ENCODE peak calls at places on chromosome 22, in four cellular contexts. One of them, this sample, is unnamed.

GRCh38 chr22:42473484-42474193 is 41.4 kb upstream of the NFAM1 start:
- DNase-seq in WTC11: no peak
- DNase-seq in K562: peak
- DNase-seq in HepG2: peak
- DNase-seq in this sample: peak

GRCh38 chr22:17222503-17222902 is 3.3 kb upstream of the ADA2 start:
- DNase-seq in WTC11: no peak
- DNase-seq in K562: no peak
- DNase-seq in HepG2: no peak
- DNase-seq in this sample: no peak

GRCh38 chr22:23060612-23061400 is 9.5 kb upstream of the GNAZ start:
- DNase-seq in WTC11: peak
- DNase-seq in K562: no peak
- DNase-seq in HepG2: no peak
- DNase-seq in this sample: no peak

GRCh38 chr22:28799125-28799833 is 1.1 kb downstream of the XBP1 start:
- DNase-seq in WTC11: no peak
- DNase-seq in K562: peak
- DNase-seq in HepG2: peak
- DNase-seq in this sample: peak

GRCh38 chr22:21754523-21755128 is 19.0 kb upstream of the YPEL1 start:
- DNase-seq in WTC11: no peak
- DNase-seq in K562: peak
- DNase-seq in HepG2: no peak
- DNase-seq in this sample: no peak

GRCh38 chr22:32985899-32986772 is 72.0 kb downstream of the SYN3 start:
- DNase-seq in WTC11: peak
- DNase-seq in K562: peak
- DNase-seq in HepG2: peak
- DNase-seq in this sample: peak

GRCh38 chr22:23837496-23837859 is 1.3 kb downstream of the DERL3 start:
- DNase-seq in WTC11: no peak
- DNase-seq in K562: no peak
- DNase-seq in HepG2: no peak
- DNase-seq in this sample: no peak

GRCh38 chr22:17777005-17777716 is 2.9 kb upstream of the BID start:
- DNase-seq in WTC11: no peak
- DNase-seq in K562: peak
- DNase-seq in HepG2: peak
- DNase-seq in this sample: no peak

GRCh38 chr22:23709107-23709506 is 18.3 kb downstream of the RGL4 start:
- DNase-seq in WTC11: no peak
- DNase-seq in K562: no peak
- DNase-seq in HepG2: no peak
- DNase-seq in this sample: no peak

GRCh38 chr22:26289486-26290250 is 120.4 kb downstream of the SEZ6L start:
- DNase-seq in WTC11: no peak
- DNase-seq in K562: no peak
- DNase-seq in HepG2: no peak
- DNase-seq in this sample: no peak

GRCh38 chr22:22130956-22131355 is 113.6 kb upstream of the VPREB1 start:
- DNase-seq in WTC11: no peak
- DNase-seq in K562: no peak
- DNase-seq in HepG2: no peak
- DNase-seq in this sample: no peak

GRCh38 chr22:41535244-41535643 is 9.0 kb downstream of the POLR3H start:
- DNase-seq in WTC11: peak
- DNase-seq in K562: no peak
- DNase-seq in HepG2: peak
- DNase-seq in this sample: peak

GRCh38 chr22:40808018-40808841 is 10.9 kb downstream of the SLC25A17 start:
- DNase-seq in WTC11: no peak
- DNase-seq in K562: no peak
- DNase-seq in HepG2: no peak
- DNase-seq in this sample: no peak

GRCh38 chr22:27223317-27224177 is 566.2 kb downstream of the MIAT start:
- DNase-seq in WTC11: no peak
- DNase-seq in K562: no peak
- DNase-seq in HepG2: no peak
- DNase-seq in this sample: peak

GRCh38 chr22:32475428-32476010 is 908 bp downstream of the FBXO7 start:
- DNase-seq in WTC11: no peak
- DNase-seq in K562: no peak
- DNase-seq in HepG2: no peak
- DNase-seq in this sample: no peak

GRCh38 chr22:24707477-24707816 is 67.1 kb downstream of the PIWIL3 start:
- DNase-seq in WTC11: no peak
- DNase-seq in K562: no peak
- DNase-seq in HepG2: no peak
- DNase-seq in this sample: no peak

GRCh38 chr22:47029244-47030001 is 267.0 kb downstream of the TBC1D22A start:
- DNase-seq in WTC11: no peak
- DNase-seq in K562: no peak
- DNase-seq in HepG2: no peak
- DNase-seq in this sample: no peak

GRCh38 chr22:24894998-24895397 is 51.5 kb downstream of the LHFPL7 start:
- DNase-seq in WTC11: peak
- DNase-seq in K562: no peak
- DNase-seq in HepG2: peak
- DNase-seq in this sample: peak

GRCh38 chr22:24305260-24305692 is 34.6 kb downstream of the SPECC1L start:
- DNase-seq in WTC11: no peak
- DNase-seq in K562: no peak
- DNase-seq in HepG2: no peak
- DNase-seq in this sample: no peak

GRCh38 chr22:21030621-21031544 is 1.5 kb downstream of the SLC7A4 start:
- DNase-seq in WTC11: no peak
- DNase-seq in K562: no peak
- DNase-seq in HepG2: no peak
- DNase-seq in this sample: no peak

GRCh38 chr22:20039683-20040325 is 18.9 kb downstream of the TANGO2 start:
- DNase-seq in WTC11: no peak
- DNase-seq in K562: no peak
- DNase-seq in HepG2: no peak
- DNase-seq in this sample: no peak

GRCh38 chr22:17149073-17149815 is 9.8 kb downstream of the HDHD5 start:
- DNase-seq in WTC11: no peak
- DNase-seq in K562: no peak
- DNase-seq in HepG2: no peak
- DNase-seq in this sample: no peak

GRCh38 chr22:22196018-22196533 is 48.5 kb upstream of the VPREB1 start:
- DNase-seq in WTC11: no peak
- DNase-seq in K562: no peak
- DNase-seq in HepG2: no peak
- DNase-seq in this sample: no peak

GRCh38 chr22:35397095-35397904 is 2.6 kb upstream of the MCM5 start:
- DNase-seq in WTC11: no peak
- DNase-seq in K562: no peak
- DNase-seq in HepG2: peak
- DNase-seq in this sample: peak

GRCh38 chr22:40479887-40480538 is 109.6 kb downstream of the SGSM3 start:
- DNase-seq in WTC11: no peak
- DNase-seq in K562: no peak
- DNase-seq in HepG2: no peak
- DNase-seq in this sample: no peak

GRCh38 chr22:24803064-24803542 is 2.9 kb upstream of the SGSM1 start:
- DNase-seq in WTC11: peak
- DNase-seq in K562: peak
- DNase-seq in HepG2: peak
- DNase-seq in this sample: peak

GRCh38 chr22:23233084-23233501 is 52.8 kb downstream of the BCR start:
- DNase-seq in WTC11: no peak
- DNase-seq in K562: peak
- DNase-seq in HepG2: no peak
- DNase-seq in this sample: no peak

DNA sequence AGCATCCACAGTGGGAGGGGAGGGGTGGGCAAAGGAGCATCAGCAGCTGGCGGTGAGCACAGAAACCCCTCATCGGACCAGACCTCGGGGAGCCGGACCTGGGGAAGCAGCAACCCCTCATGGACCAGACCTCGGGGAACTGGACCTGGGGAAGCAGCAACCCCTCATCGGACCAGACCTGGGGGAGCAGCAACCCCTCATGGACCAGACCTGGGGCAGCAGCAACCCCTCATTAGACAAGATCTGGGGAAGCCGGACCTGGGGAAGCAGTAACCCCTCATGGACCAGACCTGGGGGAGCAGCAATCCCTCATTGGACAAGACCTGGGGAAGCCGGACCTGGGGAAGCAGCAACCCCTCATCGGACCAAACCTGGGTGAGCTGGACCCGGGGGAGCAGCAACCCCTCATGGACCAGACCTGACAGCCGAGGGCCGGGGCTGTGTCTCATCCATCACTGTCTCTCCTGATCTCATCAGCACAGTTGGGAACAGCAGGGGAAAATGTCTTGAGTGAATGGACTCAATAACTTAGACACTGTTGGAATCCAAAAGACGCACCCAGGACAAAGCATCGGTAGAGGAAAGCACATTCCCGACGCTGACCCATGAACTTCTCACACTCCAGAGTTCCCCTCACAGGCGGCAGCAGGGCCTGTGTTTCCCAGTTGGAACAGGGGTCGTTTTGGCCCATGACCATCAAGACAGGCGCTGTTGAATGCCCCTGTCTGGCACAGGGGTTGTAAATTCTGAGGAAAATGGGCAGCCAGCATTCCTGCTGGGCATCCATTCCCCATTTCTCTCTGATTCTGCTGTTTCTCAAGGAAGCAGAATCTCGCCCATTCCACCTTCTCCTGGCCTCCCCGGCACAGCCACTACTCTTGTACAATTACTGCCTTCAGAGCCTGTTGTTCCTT is 1494.6 kb downstream of the TBC1D22A start:
- DNase-seq in WTC11: no peak
- DNase-seq in K562: no peak
- DNase-seq in HepG2: no peak
- DNase-seq in this sample: no peak
- TF ChIP-seq HMGXB4 in WTC11: no peak
- TF ChIP-seq HMGXB4 in K562: no peak
- TF ChIP-seq HMGXB4 in HepG2: no peak
- TF ChIP-seq HMGXB4 in this sample: no peak

GRCh38 chr22:49350441-49351121 is 477.1 kb downstream of the BRD1 start:
- DNase-seq in WTC11: peak
- DNase-seq in K562: no peak
- DNase-seq in HepG2: no peak
- DNase-seq in this sample: no peak
- TF ChIP-seq HMGXB4 in WTC11: no peak
- TF ChIP-seq HMGXB4 in K562: no peak
- TF ChIP-seq HMGXB4 in HepG2: no peak
- TF ChIP-seq HMGXB4 in this sample: no peak

DNA sequence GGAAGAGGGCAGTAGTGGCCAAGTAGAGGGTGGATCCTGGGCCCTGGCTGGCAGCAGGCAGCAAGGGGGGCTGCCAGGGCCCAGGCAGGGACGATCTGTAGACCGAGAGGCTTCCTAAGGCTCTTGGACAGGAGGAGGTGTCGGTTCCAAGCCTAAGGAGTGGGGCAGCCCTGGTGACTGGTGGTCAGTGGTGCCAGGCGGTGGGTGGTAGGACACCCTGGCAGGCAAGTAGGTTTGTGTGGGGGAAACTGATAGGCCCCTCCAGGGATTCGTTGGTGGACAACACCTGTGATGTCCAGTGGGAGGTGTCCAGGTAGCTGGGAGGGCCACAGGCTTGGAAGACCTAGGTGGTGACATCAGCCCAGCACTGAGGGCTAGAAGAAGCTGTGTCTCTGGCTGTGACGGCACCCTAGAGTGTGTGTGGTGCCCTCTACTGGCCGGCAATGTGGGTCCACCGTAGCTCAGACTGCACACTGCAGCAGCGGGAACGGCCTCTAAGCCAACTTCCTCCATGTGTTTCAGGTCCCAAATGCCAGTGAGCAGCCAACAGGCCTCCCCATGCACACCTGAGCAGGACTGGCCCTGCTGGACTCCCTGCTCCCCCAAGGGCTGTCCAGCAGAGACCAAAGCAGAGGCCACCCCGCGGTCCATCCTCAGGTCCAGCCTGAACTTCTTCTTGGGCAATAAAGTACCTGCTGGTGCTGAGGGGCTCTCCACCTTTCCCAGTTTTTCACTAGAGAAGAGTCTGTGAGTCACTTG is 9.4 kb upstream of the SAMM50 start:
- DNase-seq in WTC11: peak
- DNase-seq in K562: peak
- DNase-seq in HepG2: peak
- DNase-seq in this sample: peak
- TF ChIP-seq HMGXB4 in WTC11: no peak
- TF ChIP-seq HMGXB4 in K562: no peak
- TF ChIP-seq HMGXB4 in HepG2: no peak
- TF ChIP-seq HMGXB4 in this sample: no peak

GRCh38 chr22:38075961-38076360 is 8.0 kb downstream of the SLC16A8 start:
- DNase-seq in WTC11: no peak
- DNase-seq in K562: no peak
- DNase-seq in HepG2: no peak
- DNase-seq in this sample: no peak

GRCh38 chr22:38077096-38077495 is 6.9 kb downstream of the SLC16A8 start:
- DNase-seq in WTC11: no peak
- DNase-seq in K562: no peak
- DNase-seq in HepG2: no peak
- DNase-seq in this sample: no peak

GRCh38 chr22:38079804-38080203 is 4.2 kb downstream of the SLC16A8 start:
- DNase-seq in WTC11: no peak
- DNase-seq in K562: no peak
- DNase-seq in HepG2: no peak
- DNase-seq in this sample: no peak

GRCh38 chr22:38078046-38078840 is 5.7 kb downstream of the SLC16A8 start:
- DNase-seq in WTC11: no peak
- DNase-seq in K562: no peak
- DNase-seq in HepG2: no peak
- DNase-seq in this sample: no peak

DNA sequence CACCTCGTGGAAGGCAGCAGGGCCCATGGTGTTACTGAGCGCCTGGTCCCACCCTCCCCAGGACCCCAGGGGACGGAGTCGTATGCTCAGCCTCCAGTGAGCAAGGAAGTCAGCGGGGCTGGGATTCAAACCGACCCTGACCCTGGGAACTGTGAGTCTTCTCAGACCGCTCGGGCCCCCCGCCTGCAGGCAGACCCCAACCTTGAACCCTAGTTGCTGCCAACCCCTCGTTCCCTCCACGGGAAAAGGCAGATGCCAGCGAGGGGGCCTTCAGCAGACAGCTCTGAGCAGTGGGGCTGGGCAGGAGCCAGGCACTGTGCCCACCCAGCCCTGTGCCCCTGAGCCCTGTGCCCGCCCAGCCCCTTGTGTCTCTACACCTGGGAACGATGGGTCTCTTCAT is 6.4 kb downstream of the SLC16A8 start:
- DNase-seq in WTC11: no peak
- DNase-seq in K562: no peak
- DNase-seq in HepG2: no peak
- DNase-seq in this sample: no peak
- TF ChIP-seq HMGXB4 in WTC11: no peak
- TF ChIP-seq HMGXB4 in K562: no peak
- TF ChIP-seq HMGXB4 in HepG2: no peak
- TF ChIP-seq HMGXB4 in this sample: no peak

GRCh38 chr22:19019029-19019678 is 83.1 kb upstream of the PRODH start:
- DNase-seq in WTC11: no peak
- DNase-seq in K562: peak
- DNase-seq in HepG2: no peak
- DNase-seq in this sample: no peak
- TF ChIP-seq HMGXB4 in WTC11: no peak
- TF ChIP-seq HMGXB4 in K562: no peak
- TF ChIP-seq HMGXB4 in HepG2: no peak
- TF ChIP-seq HMGXB4 in this sample: no peak

This sample was measured in A549.